ENCODE peak calls at places on chromosomes 6 and 20, in five cellular contexts. T is ELR, G is LoVo, Q is hypothalamus, A is AG08395. B is an unnamed sample.

GRCh38 chr20:45968801-45969711 is 2.9 kb downstream of the ZNF335 start:
- DNase-seq in T (peak), G (no peak), Q (no peak), A (peak), B (peak)

GRCh38 chr6:3456395-3456767 is 469 bp downstream of the SLC22A23 start:
- DNase-seq in T (peak), G (no peak), Q (no peak), A (peak), B (no peak)

GRCh38 chr6:107818272-107818671 is 5.8 kb downstream of the SCML4 start:
- DNase-seq in T (no peak), G (no peak), Q (no peak), A (no peak), B (no peak)

GRCh38 chr20:26208296-26209091 is 511.8 kb upstream of the ZNF337 start:
- DNase-seq in T (no peak), G (no peak), Q (no peak), A (peak), B (no peak)

GRCh38 chr20:53957421-53958172 is 112.8 kb downstream of the BCAS1 start:
- DNase-seq in T (peak), G (no peak), Q (no peak), A (peak), B (no peak)

GRCh38 chr6:15287670-15288069 is 41.8 kb downstream of the JARID2 start:
- DNase-seq in T (no peak), G (no peak), Q (no peak), A (no peak), B (no peak)

GRCh38 chr20:17875106-17875980 is 93.3 kb downstream of the SNX5 start:
- DNase-seq in T (no peak), G (peak), Q (peak), A (peak), B (peak)

GRCh38 chr6:33445020-33445676 is 9.2 kb upstream of the ZBTB9 start:
- DNase-seq in T (no peak), G (no peak), Q (no peak), A (no peak), B (no peak)

GRCh38 chr20:36959242-36959641 is 7.7 kb upstream of the SAMHD1 start:
- DNase-seq in T (no peak), G (no peak), Q (no peak), A (no peak), B (no peak)

GRCh38 chr6:109853951-109854350 is 124.2 kb upstream of the GPR6 start:
- DNase-seq in T (no peak), G (no peak), Q (no peak), A (no peak), B (no peak)

GRCh38 chr6:11974089-11974488 is 38.0 kb upstream of the HIVEP1 start:
- DNase-seq in T (no peak), G (no peak), Q (no peak), A (peak), B (no peak)

GRCh38 chr20:6622041-6622440 is 145.4 kb upstream of the BMP2 start:
- DNase-seq in T (no peak), G (no peak), Q (no peak), A (no peak), B (no peak)

GRCh38 chr6:17494919-17495318 is 101.5 kb downstream of the CAP2 start:
- DNase-seq in T (peak), G (no peak), Q (no peak), A (no peak), B (no peak)

GRCh38 chr6:13989424-13990144 is 64.8 kb downstream of the RNF182 start:
- DNase-seq in T (peak), G (no peak), Q (no peak), A (no peak), B (no peak)

GRCh38 chr6:157236040-157236725 is 87.1 kb downstream of the TMEM242 start:
- DNase-seq in T (no peak), G (no peak), Q (no peak), A (no peak), B (peak)

GRCh38 chr6:109507490-109508072 is 24.6 kb upstream of the ZBTB24 start:
- DNase-seq in T (no peak), G (no peak), Q (no peak), A (no peak), B (no peak)

GRCh38 chr20:48354320-48355263 is 473.2 kb downstream of the PREX1 start:
- DNase-seq in T (no peak), G (no peak), Q (no peak), A (no peak), B (no peak)

GRCh38 chr6:145948328-145948727 is 15.8 kb downstream of the SHPRH start:
- DNase-seq in T (peak), G (no peak), Q (no peak), A (peak), B (no peak)

B was measured in left ventricle myocardium superior.